ENCODE peak calls at places on chromosome 1, in four cellular contexts. U, D, R and G are unnamed samples.

GRCh38 chr1:160567858-160568682 is 11.2 kb downstream of the CD84 start:
- DNase-seq in U (no peak), D (no peak), R (no peak), G (no peak)

GRCh38 chr1:206760590-206760989 is 10.0 kb upstream of the IL19 start:
- DNase-seq in U (no peak), D (no peak), R (no peak), G (no peak)

GRCh38 chr1:24047101-24047459 is 64.9 kb downstream of the MYOM3 start:
- DNase-seq in U (no peak), D (no peak), R (peak), G (no peak)

GRCh38 chr1:239418683-239419082 is 32.3 kb downstream of the CHRM3 start:
- DNase-seq in U (no peak), D (no peak), R (no peak), G (no peak)

GRCh38 chr1:110763149-110763548 is 88.4 kb upstream of the KCNA3 start:
- DNase-seq in U (no peak), D (no peak), R (no peak), G (no peak)

GRCh38 chr1:202848191-202848542 is 37.4 kb downstream of the PCAT6 start:
- DNase-seq in U (no peak), D (no peak), R (no peak), G (no peak)

GRCh38 chr1:109822749-109823542 is 59.2 kb upstream of the EPS8L3 start:
- DNase-seq in U (no peak), D (no peak), R (no peak), G (no peak)

GRCh38 chr1:23167353-23168078 is 1.1 kb downstream of the LUZP1 start:
- DNase-seq in U (no peak), D (no peak), R (peak), G (peak)

GRCh38 chr1:221921936-221922335 is 180.0 kb upstream of the DUSP10 start:
- DNase-seq in U (no peak), D (no peak), R (peak), G (no peak)

GRCh38 chr1:170166518-170167180 is 20.9 kb downstream of the NTMT2 start:
- DNase-seq in U (no peak), D (no peak), R (no peak), G (peak)

GRCh38 chr1:223000549-223001135 is 142.4 kb downstream of the TLR5 start:
- DNase-seq in U (no peak), D (no peak), R (no peak), G (no peak)

GRCh38 chr1:15953791-15954201 is 22.1 kb downstream of the ZBTB17 start:
- DNase-seq in U (no peak), D (no peak), R (no peak), G (no peak)

GRCh38 chr1:40449684-40450490 is at the start of gene ZFP69B:
- DNase-seq in U (peak), D (peak), R (peak), G (peak)
- TF ChIP-seq CTCF in U (peak), D (no peak), R (no peak), G (no peak)

GRCh38 chr1:8396912-8397406 is 79.0 kb downstream of the SLC45A1 start:
- DNase-seq in U (peak), D (no peak), R (peak), G (peak)

GRCh38 chr1:8397511-8397910 is 79.6 kb downstream of the SLC45A1 start:
- DNase-seq in U (peak), D (no peak), R (peak), G (no peak)

GRCh38 chr1:8396083-8396911 is 78.4 kb downstream of the SLC45A1 start:
- DNase-seq in U (no peak), D (no peak), R (peak), G (no peak)

GRCh38 chr1:8398086-8398485 is 80.2 kb downstream of the SLC45A1 start:
- DNase-seq in U (no peak), D (no peak), R (no peak), G (no peak)

DNA sequence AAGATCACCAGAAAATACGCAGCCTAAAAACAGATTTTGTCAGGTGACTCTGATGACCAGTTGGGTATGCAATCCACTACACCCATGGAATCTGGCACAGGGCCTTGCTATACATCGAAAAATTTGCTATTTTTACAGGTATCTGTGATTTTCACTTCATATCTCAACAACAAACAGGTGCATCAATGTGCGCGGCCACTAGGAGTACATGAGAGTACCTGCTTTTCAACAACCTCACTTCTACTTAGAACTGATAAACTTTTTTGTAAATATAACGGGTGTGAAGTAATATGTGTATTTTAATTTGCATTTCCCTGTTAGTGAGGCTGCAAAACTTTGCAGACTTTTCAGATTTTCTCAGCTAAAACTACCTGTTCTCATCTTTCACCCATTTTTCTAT is 80.8 kb downstream of the SLC45A1 start:
- DNase-seq in U (no peak), D (no peak), R (no peak), G (no peak)
- H3K4me3 ChIP-seq in U (no peak), D (no peak), R (no peak), G (no peak)

GRCh38 chr1:118246646-118247045 is 61.6 kb upstream of the SPAG17 start:
- DNase-seq in U (no peak), D (no peak), R (no peak), G (no peak)

GRCh38 chr1:118250232-118250631 is 65.2 kb upstream of the SPAG17 start:
- DNase-seq in U (no peak), D (no peak), R (no peak), G (no peak)

GRCh38 chr1:118243269-118243668 is 58.2 kb upstream of the SPAG17 start:
- DNase-seq in U (no peak), D (no peak), R (no peak), G (no peak)

GRCh38 chr1:118249641-118250040 is 64.6 kb upstream of the SPAG17 start:
- DNase-seq in U (no peak), D (no peak), R (no peak), G (no peak)

GRCh38 chr1:118247593-118247992 is 62.6 kb upstream of the SPAG17 start:
- DNase-seq in U (no peak), D (no peak), R (peak), G (no peak)
- TF ChIP-seq CTCF in U (peak), D (no peak), R (peak), G (peak)

DNA sequence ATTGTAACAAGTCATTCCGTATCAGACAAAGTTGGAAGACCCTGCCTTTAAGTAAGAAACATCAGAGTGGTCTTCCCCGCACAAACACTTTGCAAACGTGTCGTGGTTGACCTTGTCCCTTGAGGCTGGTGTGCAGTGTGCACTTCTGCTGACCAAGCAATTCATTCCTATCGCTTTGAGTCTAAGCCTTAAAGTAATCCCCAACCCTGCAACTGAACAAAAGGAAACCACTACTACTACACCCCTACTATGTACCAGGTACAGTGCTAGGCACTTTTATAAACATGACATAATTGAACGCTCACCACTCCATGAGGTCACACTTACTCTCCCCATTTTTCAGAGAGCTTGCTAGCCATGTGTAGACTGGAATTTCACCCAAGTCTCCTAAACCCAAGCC is 10.6 kb downstream of the ITPKB start:
- DNase-seq in U (no peak), D (no peak), R (no peak), G (no peak)
- H3K4me3 ChIP-seq in U (no peak), D (no peak), R (no peak), G (no peak)

DNA sequence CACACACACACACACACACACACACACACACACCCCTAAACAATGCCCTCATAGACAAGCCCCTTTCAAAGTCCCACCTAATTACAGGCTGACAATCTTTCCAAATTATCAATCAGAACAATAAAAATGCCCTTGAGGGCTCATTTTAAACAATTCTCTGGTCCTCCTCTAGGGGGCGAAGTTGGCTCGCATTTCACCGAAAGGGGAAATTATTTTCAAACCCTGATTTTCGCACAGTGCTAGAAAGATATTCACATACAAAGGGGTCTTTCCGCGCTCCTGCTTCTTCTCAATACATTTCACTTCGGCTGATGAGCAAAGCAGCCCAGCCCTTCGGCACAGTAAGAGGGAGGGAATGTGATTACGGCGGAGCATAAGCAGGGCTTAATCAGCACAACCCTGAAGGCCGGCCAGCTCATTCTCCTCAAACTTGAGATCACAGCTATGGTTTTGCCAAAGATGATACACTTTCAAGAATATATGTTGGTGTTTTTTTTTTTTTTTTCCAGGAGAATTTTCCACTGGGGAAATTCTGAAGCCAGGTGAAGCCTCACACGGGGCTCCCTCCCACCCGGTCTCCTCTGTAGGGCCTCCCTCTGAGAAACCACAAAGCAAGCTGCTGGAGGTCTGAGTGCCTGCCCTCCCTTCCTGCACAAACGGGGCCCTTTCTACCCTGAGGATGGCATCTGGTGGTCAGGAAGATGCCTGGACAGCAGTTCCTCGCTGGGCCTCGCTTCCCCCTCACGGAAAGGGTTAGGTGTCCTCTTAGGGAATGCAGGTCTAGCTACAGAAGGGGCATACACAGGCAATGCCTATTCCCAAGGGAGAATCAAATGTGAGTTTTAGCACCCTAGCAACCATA is 66.9 kb downstream of the GNG12 start:
- DNase-seq in U (peak), D (no peak), R (peak), G (peak)
- TF ChIP-seq CTCF in U (peak), D (peak), R (peak), G (peak)

GRCh38 chr1:200037904-200038644 is 10.6 kb downstream of the NR5A2 start:
- DNase-seq in U (no peak), D (no peak), R (no peak), G (no peak)
- H3K4me3 ChIP-seq in U (no peak), D (no peak), R (no peak), G (no peak)

DNA sequence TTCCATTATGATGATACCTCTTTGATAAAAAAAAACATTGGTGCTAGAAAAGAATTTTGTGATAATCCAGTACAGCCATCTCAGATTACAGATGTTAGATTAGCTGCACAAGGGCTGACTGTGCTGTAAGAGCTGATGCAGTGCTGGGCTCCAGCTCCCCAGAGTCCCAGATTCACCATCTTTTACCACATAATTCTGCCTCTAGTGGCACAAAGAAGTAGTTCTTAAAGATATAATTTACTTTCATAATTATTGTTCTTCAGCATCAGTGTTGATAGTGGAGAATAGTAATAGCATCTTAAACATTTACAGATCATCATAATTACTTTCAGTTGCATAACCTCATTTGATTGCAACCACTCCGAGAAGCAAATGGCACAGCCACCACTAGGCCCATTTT is 262.1 kb downstream of the BRINP2 start:
- DNase-seq in U (no peak), D (no peak), R (peak), G (no peak)
- TF ChIP-seq CTCF in U (peak), D (no peak), R (peak), G (peak)

GRCh38 chr1:93827633-93828436 is 51.2 kb downstream of the DNTTIP2 start:
- DNase-seq in U (no peak), D (no peak), R (peak), G (no peak)

GRCh38 chr1:93827128-93827527 is 51.9 kb downstream of the DNTTIP2 start:
- DNase-seq in U (no peak), D (no peak), R (peak), G (no peak)

GRCh38 chr1:93824869-93825268 is 54.1 kb downstream of the DNTTIP2 start:
- DNase-seq in U (no peak), D (no peak), R (no peak), G (no peak)

GRCh38 chr1:93828437-93828756 is 50.6 kb downstream of the DNTTIP2 start:
- DNase-seq in U (no peak), D (no peak), R (no peak), G (no peak)

DNA sequence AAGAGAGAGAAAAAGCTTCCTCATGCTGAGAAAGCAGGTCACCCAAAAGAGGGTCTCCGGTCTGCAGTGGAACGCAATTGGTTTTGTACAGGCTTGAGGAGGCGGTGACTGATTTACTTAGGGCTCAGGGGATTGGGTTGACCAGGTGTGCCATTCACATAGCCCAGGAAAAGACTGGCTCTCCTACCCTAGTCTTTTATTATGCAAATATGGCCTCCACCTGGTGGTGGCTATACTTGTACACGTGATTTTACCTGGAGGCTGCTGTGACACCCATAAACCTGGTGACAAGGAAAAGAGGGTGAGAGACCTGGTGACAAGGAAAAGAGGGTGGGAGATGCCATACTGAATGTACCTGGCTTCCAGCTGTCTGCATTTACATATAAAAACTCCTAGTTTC is 49.9 kb downstream of the DNTTIP2 start:
- DNase-seq in U (no peak), D (no peak), R (no peak), G (no peak)
- H3K4me3 ChIP-seq in U (no peak), D (no peak), R (no peak), G (no peak)

GRCh38 chr1:230939806-230940489 is 38.7 kb downstream of the TTC13 start:
- DNase-seq in U (no peak), D (no peak), R (no peak), G (no peak)
- TF ChIP-seq CTCF in U (no peak), D (no peak), R (no peak), G (no peak)

GRCh38 chr1:65264197-65264929 is 45.0 kb upstream of the DNAJC6 start:
- DNase-seq in U (no peak), D (no peak), R (peak), G (no peak)
- H3K4me3 ChIP-seq in U (no peak), D (peak), R (peak), G (peak)